ENCODE peak calls at places on chromosome 7, in four cellular contexts. Q is HEK293T, Z is MG63, G is RCC 7860. H is an unnamed sample.

GRCh38 chr7:150799741-150800575 is at the start of gene TMEM176B:
- DNase-seq in G (no peak), Q (no peak), Z (no peak), H (peak; percentile 79)

GRCh38 chr7:9945882-9946281 is 1027.8 kb upstream of the PHF14 start:
- DNase-seq in G (no peak), Q (no peak), Z (no peak), H (no peak)

GRCh38 chr7:31052841-31053601 is 913 bp downstream of the ADCYAP1R1 start:
- DNase-seq in G (no peak), Q (peak; percentile 21), Z (no peak), H (no peak)

GRCh38 chr7:51455513-51455912 is 138.9 kb upstream of the COBL start:
- DNase-seq in Z (no peak), G (no peak), Q (no peak), H (no peak)

GRCh38 chr7:1339611-1340010 is 106.9 kb downstream of the UNCX start:
- DNase-seq in Z (no peak), G (no peak), Q (no peak), H (no peak)

GRCh38 chr7:72334066-72334465 is 78.1 kb downstream of the CALN1 start:
- DNase-seq in Q (peak; percentile 17), Z (no peak), G (no peak), H (no peak)

GRCh38 chr7:136348542-136348941 is 371.4 kb upstream of the MTPN start:
- DNase-seq in Z (no peak), G (no peak), Q (no peak), H (no peak)

GRCh38 chr7:145036592-145037386 is 200.9 kb upstream of the TPK1 start:
- DNase-seq in Z (peak; percentile 7), G (peak; percentile 33), Q (peak; percentile 54), H (no peak)

GRCh38 chr7:79377097-79377496 is 76.4 kb downstream of the MAGI2 start:
- DNase-seq in Z (no peak), Q (no peak), G (no peak), H (no peak)

GRCh38 chr7:100867040-100867795 is at the start of gene TRIP6:
- DNase-seq in Z (peak; percentile 96), G (peak; percentile 92), Q (peak; percentile 81), H (peak; percentile 92)

GRCh38 chr7:114977277-114977676 is 55.4 kb downstream of the MDFIC start:
- DNase-seq in Z (no peak), G (no peak), Q (no peak), H (no peak)

GRCh38 chr7:92916751-92917369 is 80.5 kb upstream of the CDK6 start:
- DNase-seq in Z (peak; percentile 55), G (peak; percentile 92), Q (no peak), H (no peak)

GRCh38 chr7:139043823-139044812 is 8.3 kb upstream of the ZC3HAV1L start:
- DNase-seq in G (no peak), Q (no peak), Z (no peak), H (no peak)

GRCh38 chr7:158043461-158044155 is 544.0 kb downstream of the PTPRN2 start:
- DNase-seq in Q (no peak), Z (no peak), G (no peak), H (peak; percentile 36)

GRCh38 chr7:76507723-76508406 is 2.5 kb upstream of the UPK3B start:
- DNase-seq in G (peak; percentile 18), Z (no peak), Q (peak; percentile 3), H (peak; percentile 36)

GRCh38 chr7:102275123-102275703 is 11.5 kb upstream of the SH2B2 start:
- DNase-seq in G (no peak), Q (no peak), Z (no peak), H (no peak)

GRCh38 chr7:42978496-42978895 is 46.3 kb downstream of the MRPL32 start:
- DNase-seq in Z (no peak), G (no peak), Q (no peak), H (no peak)

GRCh38 chr7:155785536-155785935 is 26.7 kb downstream of the SHH start:
- DNase-seq in G (peak; percentile 52), Z (no peak), Q (no peak), H (no peak)

GRCh38 chr7:134755422-134756022 is 23.9 kb upstream of the CALD1 start:
- DNase-seq in Q (no peak), Z (peak; percentile 11), G (no peak), H (no peak)

GRCh38 chr7:100380180-100380579 is 6.9 kb downstream of the PILRA start:
- DNase-seq in Z (no peak), G (no peak), Q (no peak), H (no peak)

GRCh38 chr7:137579913-137580640 is 236.5 kb upstream of the PTN start:
- DNase-seq in Q (no peak), G (peak; percentile 87), Z (no peak), H (no peak)

GRCh38 chr7:44936322-44936721 is 42.5 kb downstream of the MYO1G start:
- DNase-seq in Q (no peak), G (no peak), Z (no peak), H (no peak)

GRCh38 chr7:150986556-150986955 is 4.3 kb upstream of the NOS3 start:
- DNase-seq in Q (no peak), Z (no peak), G (no peak), H (peak; percentile 37)

GRCh38 chr7:50721661-50722259 is 60.9 kb downstream of the GRB10 start:
- DNase-seq in Z (peak; percentile 27), Q (no peak), G (no peak), H (no peak)

GRCh38 chr7:151408839-151409554 is 841 bp downstream of the WDR86 start:
- DNase-seq in Q (no peak), Z (no peak), G (no peak), H (no peak)

GRCh38 chr7:150389532-150389816 is 10.3 kb downstream of the ZNF775 start:
- DNase-seq in Z (no peak), Q (no peak), G (no peak), H (peak; percentile 6)

GRCh38 chr7:93115796-93116195 is 2.0 kb downstream of the SAMD9 start:
- DNase-seq in G (peak; percentile 24), Q (no peak), Z (no peak), H (peak; percentile 14)

GRCh38 chr7:86904949-86905834 is 154.3 kb downstream of the ELAPOR2 start:
- DNase-seq in Q (peak; percentile 21), G (no peak), Z (no peak), H (no peak)

GRCh38 chr7:84248843-84249242 is 54.3 kb upstream of the SEMA3A start:
- DNase-seq in Q (no peak), Z (no peak), G (no peak), H (no peak)

GRCh38 chr7:108459922-108460551 is 3.8 kb upstream of the NRCAM start:
- DNase-seq in Z (no peak), G (peak; percentile 43), Q (peak; percentile 40), H (no peak)

GRCh38 chr7:2635810-2636701 is 4.3 kb downstream of the TTYH3 start:
- DNase-seq in G (peak; percentile 74), Q (no peak), Z (no peak), H (peak; percentile 74)

GRCh38 chr7:130337410-130337971 is 7.1 kb upstream of the CPA5 start:
- DNase-seq in Z (no peak), Q (no peak), G (no peak), H (no peak)

GRCh38 chr7:27167170-27167505 is 1.8 kb upstream of the HOXA9 start:
- DNase-seq in G (peak; percentile 85), Q (no peak), Z (peak; percentile 94), H (peak; percentile 68)

GRCh38 chr7:135692055-135692454 is 29.7 kb downstream of the STMP1 start:
- DNase-seq in Z (no peak), Q (no peak), G (no peak), H (no peak)

GRCh38 chr7:150781016-150781415 is 19.1 kb downstream of the TMEM176B start:
- DNase-seq in G (no peak), Q (no peak), Z (no peak), H (no peak)

H was measured in left lung.